ENCODE peak calls at places on chromosomes 2 and 18, in seven cellular contexts. One of them, this sample, is unnamed.

GRCh38 chr2:98637401-98638144 is 29.2 kb downstream of the UNC50 start:
- DNase-seq in A549: no peak
- DNase-seq in suprapubic skin: no peak
- DNase-seq in H1: no peak
- DNase-seq in thyroid gland: no peak
- DNase-seq in prostate gland: no peak
- DNase-seq in ovary: no peak
- DNase-seq in this sample: no peak

GRCh38 chr2:208725280-208725679 is 318.7 kb downstream of the PTH2R start:
- DNase-seq in A549: no peak
- DNase-seq in suprapubic skin: no peak
- DNase-seq in H1: no peak
- DNase-seq in thyroid gland: no peak
- DNase-seq in prostate gland: no peak
- DNase-seq in ovary: no peak
- DNase-seq in this sample: no peak

GRCh38 chr2:226911932-226912331 is 76.1 kb downstream of the RHBDD1 start:
- DNase-seq in A549: no peak
- DNase-seq in suprapubic skin: no peak
- DNase-seq in H1: no peak
- DNase-seq in thyroid gland: no peak
- DNase-seq in prostate gland: no peak
- DNase-seq in ovary: no peak
- DNase-seq in this sample: no peak

GRCh38 chr2:39642054-39642742 is 23.5 kb upstream of the TMEM178A start:
- DNase-seq in A549: no peak
- DNase-seq in suprapubic skin: no peak
- DNase-seq in H1: no peak
- DNase-seq in thyroid gland: no peak
- DNase-seq in prostate gland: no peak
- DNase-seq in ovary: no peak
- DNase-seq in this sample: no peak

GRCh38 chr2:7468955-7469354 is 551.7 kb downstream of the RNF144A start:
- DNase-seq in A549: no peak
- DNase-seq in suprapubic skin: no peak
- DNase-seq in H1: no peak
- DNase-seq in thyroid gland: no peak
- DNase-seq in prostate gland: no peak
- DNase-seq in ovary: no peak
- DNase-seq in this sample: no peak

GRCh38 chr2:188746727-188747126 is 227.4 kb upstream of the COL3A1 start:
- DNase-seq in A549: no peak
- DNase-seq in suprapubic skin: no peak
- DNase-seq in H1: no peak
- DNase-seq in thyroid gland: no peak
- DNase-seq in prostate gland: no peak
- DNase-seq in ovary: no peak
- DNase-seq in this sample: no peak

GRCh38 chr2:112869258-112869842 is 32.8 kb upstream of the IL1B start:
- DNase-seq in A549: no peak
- DNase-seq in suprapubic skin: peak; percentile 85
- DNase-seq in H1: no peak
- DNase-seq in thyroid gland: peak; percentile 52
- DNase-seq in prostate gland: peak; percentile 95
- DNase-seq in ovary: no peak
- DNase-seq in this sample: peak; percentile 71

GRCh38 chr2:63538409-63538808 is 49.9 kb downstream of the WDPCP start:
- DNase-seq in A549: no peak
- DNase-seq in suprapubic skin: no peak
- DNase-seq in H1: no peak
- DNase-seq in thyroid gland: no peak
- DNase-seq in prostate gland: no peak
- DNase-seq in ovary: no peak
- DNase-seq in this sample: no peak

GRCh38 chr2:227577555-227577954 is 21.1 kb upstream of the SCYGR2 start:
- DNase-seq in A549: no peak
- DNase-seq in suprapubic skin: no peak
- DNase-seq in H1: no peak
- DNase-seq in thyroid gland: no peak
- DNase-seq in prostate gland: peak; percentile 37
- DNase-seq in ovary: no peak
- DNase-seq in this sample: no peak

GRCh38 chr2:240595381-240596079 is 9.0 kb downstream of the CAPN10 start:
- DNase-seq in A549: peak; percentile 50
- DNase-seq in suprapubic skin: peak; percentile 76
- DNase-seq in H1: peak; percentile 83
- DNase-seq in thyroid gland: peak; percentile 1
- DNase-seq in prostate gland: no peak
- DNase-seq in ovary: no peak
- DNase-seq in this sample: peak; percentile 27

GRCh38 chr18:74342416-74343043 is 26.9 kb downstream of the C18orf63 start:
- DNase-seq in A549: no peak
- DNase-seq in suprapubic skin: no peak
- DNase-seq in H1: no peak
- DNase-seq in thyroid gland: no peak
- DNase-seq in prostate gland: peak; percentile 35
- DNase-seq in ovary: no peak
- DNase-seq in this sample: no peak

GRCh38 chr2:37636209-37637077 is 35.0 kb downstream of the CDC42EP3 start:
- DNase-seq in A549: no peak
- DNase-seq in suprapubic skin: no peak
- DNase-seq in H1: no peak
- DNase-seq in thyroid gland: no peak
- DNase-seq in prostate gland: no peak
- DNase-seq in ovary: no peak
- DNase-seq in this sample: no peak

GRCh38 chr2:37633234-37633633 is 38.2 kb downstream of the CDC42EP3 start:
- DNase-seq in A549: no peak
- DNase-seq in suprapubic skin: no peak
- DNase-seq in H1: no peak
- DNase-seq in thyroid gland: no peak
- DNase-seq in prostate gland: no peak
- DNase-seq in ovary: no peak
- DNase-seq in this sample: no peak

GRCh38 chr2:37635359-37636208 is 35.9 kb downstream of the CDC42EP3 start:
- DNase-seq in A549: no peak
- DNase-seq in suprapubic skin: no peak
- DNase-seq in H1: no peak
- DNase-seq in thyroid gland: no peak
- DNase-seq in prostate gland: no peak
- DNase-seq in ovary: no peak
- DNase-seq in this sample: no peak

GRCh38 chr2:37633838-37634237 is 37.6 kb downstream of the CDC42EP3 start:
- DNase-seq in A549: no peak
- DNase-seq in suprapubic skin: no peak
- DNase-seq in H1: no peak
- DNase-seq in thyroid gland: no peak
- DNase-seq in prostate gland: no peak
- DNase-seq in ovary: no peak
- DNase-seq in this sample: no peak

DNA sequence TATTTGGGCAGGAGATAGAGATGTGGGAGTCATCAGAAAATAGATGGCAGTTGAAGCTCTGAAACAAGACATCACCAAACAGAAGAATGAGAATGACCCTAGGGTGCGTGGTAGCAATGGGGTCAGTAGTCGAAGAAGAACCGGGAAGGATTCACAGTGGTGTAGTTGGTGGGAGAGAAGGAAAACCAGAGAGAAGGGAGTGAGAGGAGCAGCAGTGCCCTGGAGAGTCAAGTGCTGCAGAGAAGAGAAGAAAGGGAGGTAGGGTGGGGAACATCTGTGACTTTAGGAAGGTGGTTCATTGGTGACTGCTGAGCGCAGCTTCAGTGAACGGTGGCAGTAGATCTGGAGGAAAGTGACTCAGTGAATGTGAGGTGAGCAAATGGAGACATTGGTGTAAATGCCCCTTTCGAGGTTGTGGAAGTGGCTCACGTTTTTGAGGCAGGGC is 36.5 kb downstream of the CDC42EP3 start:
- DNase-seq in A549: no peak
- DNase-seq in suprapubic skin: no peak
- DNase-seq in H1: no peak
- DNase-seq in thyroid gland: no peak
- DNase-seq in prostate gland: no peak
- DNase-seq in ovary: no peak
- DNase-seq in this sample: no peak
- TF ChIP-seq POLR2A in A549: no peak
- TF ChIP-seq POLR2A in suprapubic skin: no peak
- TF ChIP-seq POLR2A in H1: no peak
- TF ChIP-seq POLR2A in thyroid gland: no peak
- TF ChIP-seq POLR2A in prostate gland: no peak
- TF ChIP-seq POLR2A in ovary: no peak
- TF ChIP-seq POLR2A in this sample: no peak

GRCh38 chr2:68800517-68800916 is 65.9 kb downstream of the ARHGAP25 start:
- DNase-seq in A549: no peak
- DNase-seq in suprapubic skin: no peak
- DNase-seq in H1: no peak
- DNase-seq in thyroid gland: no peak
- DNase-seq in prostate gland: no peak
- DNase-seq in ovary: no peak
- DNase-seq in this sample: no peak
- H3K4me1 ChIP-seq in A549: no peaks in the 10 kb centered on the region
- H3K4me1 ChIP-seq in suprapubic skin: peaks cover 50% of the 10 kb centered on the region
- H3K4me1 ChIP-seq in H1: no peaks in the 10 kb centered on the region
- H3K4me1 ChIP-seq in thyroid gland: no peaks in the 10 kb centered on the region
- H3K4me1 ChIP-seq in prostate gland: no peaks in the 10 kb centered on the region
- H3K4me1 ChIP-seq in ovary: peaks cover 6% of the 10 kb centered on the region
- H3K4me1 ChIP-seq in this sample: no peaks in the 10 kb centered on the region

DNA sequence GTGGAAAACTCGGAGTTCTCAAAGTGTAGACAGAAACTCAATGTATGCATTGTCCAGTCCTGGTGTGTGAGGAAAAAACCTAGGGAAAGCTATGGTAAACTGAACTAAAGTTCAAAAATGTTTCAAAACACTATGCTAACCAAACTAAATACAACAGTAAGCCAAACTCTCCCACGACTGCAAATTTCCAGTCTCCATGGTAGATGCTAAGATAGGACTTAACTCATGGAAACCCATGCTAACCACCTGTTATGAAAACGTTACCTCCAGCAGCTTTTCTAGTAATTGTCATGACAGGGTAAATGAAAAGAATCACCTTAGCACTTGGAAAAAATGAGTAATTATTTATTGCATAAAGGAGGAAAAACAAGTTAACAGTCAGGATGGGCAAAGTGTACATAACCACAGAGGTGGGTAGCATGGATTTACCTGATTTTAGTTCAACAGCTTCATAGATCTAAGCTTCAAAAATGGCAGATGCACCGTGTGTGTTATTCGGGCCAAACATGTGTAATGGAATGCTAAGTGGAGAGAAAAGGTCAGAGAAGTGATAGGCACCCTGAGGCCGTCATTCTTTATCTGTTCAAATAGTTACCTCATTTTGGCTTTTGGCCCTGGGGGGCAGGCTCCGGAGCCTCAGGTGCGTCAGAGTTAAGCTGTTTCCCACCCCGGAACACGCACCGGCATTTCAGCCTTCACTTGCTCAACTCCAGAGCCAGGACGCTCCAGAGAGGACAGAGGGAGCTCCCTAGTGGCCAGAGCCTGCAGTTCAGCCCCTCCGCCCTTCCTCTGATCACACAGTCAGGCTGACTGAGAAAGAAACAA is 135.5 kb upstream of the EPC2 start:
- DNase-seq in A549: peak; percentile 81
- DNase-seq in suprapubic skin: peak; percentile 89
- DNase-seq in H1: peak; percentile 91
- DNase-seq in thyroid gland: peak; percentile 80
- DNase-seq in prostate gland: peak; percentile 64
- DNase-seq in ovary: peak; percentile 71
- DNase-seq in this sample: peak; percentile 72
- TF ChIP-seq POLR2A in A549: no peak
- TF ChIP-seq POLR2A in suprapubic skin: no peak
- TF ChIP-seq POLR2A in H1: no peak
- TF ChIP-seq POLR2A in thyroid gland: no peak
- TF ChIP-seq POLR2A in prostate gland: no peak
- TF ChIP-seq POLR2A in ovary: no peak
- TF ChIP-seq POLR2A in this sample: no peak

GRCh38 chr2:218877331-218877730 is 3.3 kb upstream of the WNT10A start:
- DNase-seq in A549: no peak
- DNase-seq in suprapubic skin: no peak
- DNase-seq in H1: no peak
- DNase-seq in thyroid gland: no peak
- DNase-seq in prostate gland: no peak
- DNase-seq in ovary: peak; percentile 3
- DNase-seq in this sample: no peak

GRCh38 chr2:218878941-218879761 is 1.5 kb upstream of the WNT10A start:
- DNase-seq in A549: no peak
- DNase-seq in suprapubic skin: no peak
- DNase-seq in H1: no peak
- DNase-seq in thyroid gland: no peak
- DNase-seq in prostate gland: no peak
- DNase-seq in ovary: no peak
- DNase-seq in this sample: no peak

GRCh38 chr2:218879881-218880748 is 537 bp upstream of the WNT10A start:
- DNase-seq in A549: no peak
- DNase-seq in suprapubic skin: no peak
- DNase-seq in H1: peak; percentile 67
- DNase-seq in thyroid gland: peak; percentile 21
- DNase-seq in prostate gland: no peak
- DNase-seq in ovary: no peak
- DNase-seq in this sample: no peak

GRCh38 chr2:218877891-218878290 is 2.8 kb upstream of the WNT10A start:
- DNase-seq in A549: no peak
- DNase-seq in suprapubic skin: no peak
- DNase-seq in H1: no peak
- DNase-seq in thyroid gland: no peak
- DNase-seq in prostate gland: no peak
- DNase-seq in ovary: peak; percentile 17
- DNase-seq in this sample: no peak

GRCh38 chr2:218878486-218878885 is 2.2 kb upstream of the WNT10A start:
- DNase-seq in A549: no peak
- DNase-seq in suprapubic skin: no peak
- DNase-seq in H1: no peak
- DNase-seq in thyroid gland: no peak
- DNase-seq in prostate gland: no peak
- DNase-seq in ovary: no peak
- DNase-seq in this sample: no peak
- H3K4me1 ChIP-seq in A549: peaks cover 4% of the 10 kb centered on the region
- H3K4me1 ChIP-seq in suprapubic skin: peaks cover 40% of the 10 kb centered on the region
- H3K4me1 ChIP-seq in H1: no peaks in the 10 kb centered on the region
- H3K4me1 ChIP-seq in thyroid gland: peaks cover 21% of the 10 kb centered on the region
- H3K4me1 ChIP-seq in prostate gland: no peaks in the 10 kb centered on the region
- H3K4me1 ChIP-seq in ovary: no peaks in the 10 kb centered on the region
- H3K4me1 ChIP-seq in this sample: no peaks in the 10 kb centered on the region

GRCh38 chr2:191545361-191545760 is 132.6 kb upstream of the NABP1 start:
- DNase-seq in A549: no peak
- DNase-seq in suprapubic skin: no peak
- DNase-seq in H1: no peak
- DNase-seq in thyroid gland: no peak
- DNase-seq in prostate gland: no peak
- DNase-seq in ovary: no peak
- DNase-seq in this sample: no peak
- TF ChIP-seq POLR2A in A549: no peak
- TF ChIP-seq POLR2A in suprapubic skin: no peak
- TF ChIP-seq POLR2A in H1: no peak
- TF ChIP-seq POLR2A in thyroid gland: no peak
- TF ChIP-seq POLR2A in prostate gland: no peak
- TF ChIP-seq POLR2A in ovary: no peak
- TF ChIP-seq POLR2A in this sample: no peak